ENCODE peak calls at places on chromosomes 3 and 15, in seven cellular contexts. R, E, D, M, P, K and V are unnamed samples.

GRCh38 chr3:138132239-138132638 is at the start of gene A4GNT:
- DNase-seq in R (no peak), M (no peak), P (no peak), E (no peak), D (no peak), K (no peak), V (no peak)

GRCh38 chr15:48177383-48177874 is 666 bp downstream of the MYEF2 start:
- DNase-seq in K (no peak), P (peak), R (peak), D (peak), M (no peak), E (peak), V (no peak)

GRCh38 chr3:120983841-120984240 is 75.8 kb downstream of the STXBP5L start:
- DNase-seq in P (no peak), K (no peak), R (peak), D (no peak), E (peak), M (no peak), V (no peak)

GRCh38 chr3:56422316-56422715 is 46.0 kb downstream of the ERC2 start:
- DNase-seq in K (no peak), P (no peak), D (no peak), E (no peak), M (no peak), R (no peak), V (no peak)

GRCh38 chr15:43095243-43095642 is 10.6 kb downstream of the UBR1 start:
- DNase-seq in M (no peak), D (peak), P (no peak), R (no peak), K (no peak), E (peak), V (no peak)

GRCh38 chr15:95439812-95440380 is 890.6 kb upstream of the NR2F2 start:
- DNase-seq in M (peak), E (no peak), D (no peak), P (no peak), K (no peak), R (no peak), V (no peak)

GRCh38 chr3:170585008-170585936 is 603 bp downstream of the SLC7A14 start:
- DNase-seq in P (peak), K (no peak), E (no peak), D (no peak), M (peak), R (no peak), V (peak)

GRCh38 chr15:63301088-63301487 is 23.7 kb downstream of the APH1B start:
- DNase-seq in P (no peak), K (no peak), R (no peak), D (no peak), M (no peak), E (no peak), V (no peak)

GRCh38 chr3:147458995-147459704 is 50.0 kb downstream of the ZIC1 start:
- DNase-seq in P (no peak), M (no peak), E (no peak), R (no peak), D (no peak), K (no peak), V (no peak)

GRCh38 chr3:66182228-66182627 is 38.6 kb upstream of the SLC25A26 start:
- DNase-seq in R (peak), D (no peak), M (no peak), K (no peak), P (no peak), E (peak), V (no peak)

GRCh38 chr3:169769287-169770181 is at the start of gene ACTRT3:
- DNase-seq in K (no peak), D (peak), M (no peak), E (peak), R (peak), P (peak), V (peak)

GRCh38 chr3:56894912-56895431 is 93.2 kb upstream of the ARHGEF3 start:
- DNase-seq in R (peak), P (no peak), E (peak), K (no peak), M (no peak), D (peak), V (no peak)

GRCh38 chr3:69400688-69401087 is 14.8 kb upstream of the FRMD4B start:
- DNase-seq in P (no peak), R (no peak), K (no peak), E (no peak), M (peak), D (no peak), V (no peak)

GRCh38 chr3:38003371-38003816 is 12.8 kb downstream of the VILL start:
- DNase-seq in M (peak), K (no peak), P (peak), R (peak), D (peak), E (peak), V (peak)

GRCh38 chr3:129336093-129336706 is 57.5 kb downstream of the HMCES start:
- DNase-seq in R (no peak), M (no peak), E (no peak), P (no peak), D (no peak), K (no peak), V (no peak)

GRCh38 chr15:101121511-101122090 is 130.2 kb downstream of the CHSY1 start:
- DNase-seq in P (peak), E (peak), D (peak), R (peak), M (peak), K (no peak), V (peak)

GRCh38 chr15:82132742-82133141 is 86.9 kb upstream of the MEX3B start:
- DNase-seq in M (no peak), E (peak), P (no peak), K (no peak), R (peak), D (peak), V (no peak)

GRCh38 chr3:127791221-127791913 is 30.9 kb downstream of the MGLL start:
- DNase-seq in R (peak), P (peak), D (peak), E (peak), K (no peak), M (peak), V (no peak)
- TF ChIP-seq CTCF in R (peak), P (peak), D (peak), E (peak), K (peak), M (peak), V (no peak)

GRCh38 chr3:14280326-14280725 is 101.7 kb downstream of the LSM3 start:
- DNase-seq in R (no peak), D (no peak), P (no peak), E (no peak), M (no peak), K (no peak), V (no peak)

GRCh38 chr3:14277557-14277956 is 98.9 kb downstream of the LSM3 start:
- DNase-seq in M (no peak), E (no peak), K (no peak), P (no peak), R (no peak), D (no peak), V (no peak)

GRCh38 chr3:14279706-14280061 is 101.1 kb downstream of the LSM3 start:
- DNase-seq in R (no peak), P (no peak), M (no peak), D (no peak), K (no peak), E (no peak), V (no peak)

GRCh38 chr3:14278265-14278798 is 99.7 kb downstream of the LSM3 start:
- DNase-seq in E (no peak), K (no peak), R (no peak), M (no peak), D (no peak), P (no peak), V (no peak)

DNA sequence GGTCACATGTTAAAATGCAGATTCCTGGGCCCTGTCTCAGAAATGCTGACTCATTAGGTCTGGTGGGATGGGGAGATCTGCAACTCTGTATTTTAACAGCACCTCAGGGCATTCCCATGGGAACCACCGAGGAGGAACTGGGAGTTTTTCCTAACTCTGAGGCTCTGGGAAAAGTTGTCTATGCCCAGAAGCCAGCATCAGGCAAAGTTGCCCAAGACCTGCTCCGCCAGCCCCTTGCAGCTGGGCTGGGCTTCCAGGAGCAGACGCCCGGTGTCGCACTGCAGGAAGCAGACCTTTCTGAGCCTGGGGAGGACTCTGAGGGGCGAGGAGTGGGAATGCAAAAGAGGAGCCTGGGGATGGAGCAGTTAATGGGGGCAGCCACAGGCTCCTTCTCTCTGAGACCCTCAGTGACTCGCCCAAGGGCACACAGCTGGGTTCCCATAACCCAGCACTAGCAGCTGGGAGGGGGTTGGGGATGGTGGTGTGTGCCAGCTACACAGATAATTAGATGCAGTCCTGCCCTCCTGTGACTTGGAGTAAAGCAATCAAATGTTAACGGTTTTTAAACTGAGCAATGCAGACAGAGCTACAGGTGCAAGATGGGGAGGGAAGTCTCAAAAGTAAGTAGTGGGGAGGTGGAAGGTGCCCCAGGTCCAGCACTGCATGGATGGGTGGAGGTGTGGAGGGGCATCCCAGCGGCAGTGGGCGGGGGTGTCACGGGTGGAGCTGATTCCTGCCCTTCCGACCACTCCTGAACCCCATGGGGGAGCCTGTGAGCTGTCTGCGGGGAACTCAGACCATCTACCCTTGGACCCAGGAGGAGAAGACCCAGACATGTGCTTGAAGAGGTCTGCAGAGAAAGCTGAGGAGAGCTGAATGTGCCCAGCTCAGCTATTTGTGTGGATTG is 100.4 kb downstream of the LSM3 start:
- DNase-seq in P (no peak), K (no peak), M (peak), E (peak), D (no peak), R (no peak), V (no peak)
- TF ChIP-seq CTCF in P (no peak), K (no peak), M (peak), E (no peak), D (no peak), R (no peak), V (no peak)

DNA sequence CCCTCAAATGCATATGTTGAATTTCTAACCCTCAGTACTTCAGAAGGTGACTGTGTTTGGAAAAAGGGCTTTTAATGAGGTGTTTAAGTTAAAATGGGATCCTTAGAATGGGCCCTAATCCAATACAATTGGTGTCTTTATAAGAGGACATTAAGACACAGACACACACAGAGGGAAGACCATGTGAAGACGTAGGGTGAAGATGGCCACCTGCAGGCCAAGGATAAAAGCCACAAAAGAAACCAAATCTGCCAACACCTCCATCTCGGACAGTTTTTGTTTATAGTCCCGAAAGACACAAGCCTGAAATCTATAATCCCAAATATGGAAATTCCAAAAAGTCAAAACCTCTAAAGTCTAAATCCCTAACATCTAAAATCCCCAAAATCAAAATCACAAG is 4.1 kb upstream of the MASP1 start:
- DNase-seq in E (peak), P (no peak), D (no peak), R (peak), K (no peak), M (no peak), V (no peak)
- TF ChIP-seq CTCF in E (peak), P (no peak), D (peak), R (peak), K (no peak), M (peak), V (no peak)

GRCh38 chr3:25861566-25861965 is 71.7 kb downstream of the OXSM start:
- DNase-seq in D (no peak), M (no peak), E (no peak), K (no peak), P (no peak), R (no peak), V (no peak)

GRCh38 chr3:25863011-25863415 is 73.1 kb downstream of the OXSM start:
- DNase-seq in M (no peak), K (no peak), D (no peak), R (no peak), P (no peak), E (no peak), V (no peak)

DNA sequence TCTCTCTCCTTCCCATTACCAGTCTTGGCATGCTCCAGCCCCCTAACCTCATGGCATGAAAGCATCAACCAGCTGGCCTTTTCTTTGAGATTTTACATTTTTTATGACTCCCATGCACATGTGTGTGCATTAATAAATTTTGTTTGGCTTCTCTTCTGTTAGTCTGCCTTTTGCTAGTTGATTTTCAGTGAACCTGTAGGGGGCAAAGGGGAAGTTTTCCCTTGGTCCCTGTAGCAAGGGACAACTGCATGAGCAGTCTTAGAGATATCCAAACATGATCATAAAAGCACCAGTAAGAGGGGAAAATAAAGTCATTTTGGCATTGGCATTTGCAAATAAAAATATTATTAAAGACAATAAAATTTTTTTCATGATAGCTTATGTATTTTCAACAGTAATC is 73.7 kb downstream of the OXSM start:
- DNase-seq in M (no peak), K (no peak), P (no peak), D (no peak), E (no peak), R (no peak), V (no peak)
- TF ChIP-seq CTCF in M (peak), K (no peak), P (peak), D (peak), E (peak), R (peak), V (peak)

DNA sequence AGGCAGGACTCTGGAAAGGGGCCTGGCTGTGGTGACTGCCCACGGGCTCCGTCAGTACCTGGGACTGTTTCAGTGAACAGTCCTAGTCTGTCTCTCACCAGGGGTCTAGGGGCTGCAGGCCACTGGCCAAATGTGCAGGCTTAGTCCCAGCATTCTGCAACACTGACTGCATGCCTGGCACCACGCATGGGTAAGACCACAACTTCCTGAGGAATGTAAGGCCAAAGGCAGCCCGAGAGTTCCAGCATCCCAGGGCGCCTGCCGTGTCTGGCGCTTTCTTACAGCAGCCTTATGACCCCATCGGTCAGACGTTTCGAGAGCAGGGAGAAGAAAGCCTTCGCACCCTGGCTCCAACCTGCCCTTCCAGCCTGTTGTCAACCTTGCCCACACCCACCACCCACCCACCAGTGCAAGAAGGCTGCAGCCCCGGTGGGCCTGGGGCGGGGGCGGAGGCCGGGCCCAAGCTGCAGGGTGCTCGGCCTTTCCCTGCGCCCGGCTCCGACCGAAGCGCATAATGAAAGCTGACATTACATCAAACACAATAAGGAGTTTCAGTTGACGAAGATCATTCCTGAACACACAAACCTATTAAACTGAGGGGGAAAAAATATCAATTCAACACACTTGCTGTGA is 29.5 kb upstream of the TMEM115 start:
- DNase-seq in R (no peak), D (no peak), P (no peak), M (no peak), E (no peak), K (no peak), V (no peak)
- TF ChIP-seq CTCF in R (no peak), D (no peak), P (no peak), M (no peak), E (no peak), K (no peak), V (no peak)

GRCh38 chr3:126661532-126661931 is 6.6 kb upstream of the TXNRD3 start:
- DNase-seq in P (no peak), D (no peak), M (no peak), R (no peak), E (no peak), K (no peak), V (no peak)
- TF ChIP-seq CTCF in P (no peak), D (no peak), M (no peak), R (no peak), E (no peak), K (no peak), V (no peak)